ENCODE peak calls at places on chromosomes 1 and 21, in nine cellular contexts. One of them, this sample, is unnamed. For H3K36me3, the result is how much of the 10 kb centered on the place peaks cover.

GRCh38 chr1:18501833-18502232 is 21.1 kb downstream of the KLHDC7A start:
- DNase-seq in pancreas: no peak
- DNase-seq in uterus: no peak
- DNase-seq in cardiac muscle cell: no peak
- DNase-seq in mesendoderm: no peak
- DNase-seq in naive thymus-derived CD4-positive, alpha-beta T cell: no peak
- DNase-seq in IMR-90: no peak
- DNase-seq in psoas muscle: no peak
- DNase-seq in astrocyte: no peak
- DNase-seq in this sample: no peak

GRCh38 chr1:186864296-186864695 is 35.5 kb downstream of the PLA2G4A start:
- DNase-seq in pancreas: no peak
- DNase-seq in uterus: no peak
- DNase-seq in cardiac muscle cell: no peak
- DNase-seq in mesendoderm: no peak
- DNase-seq in naive thymus-derived CD4-positive, alpha-beta T cell: no peak
- DNase-seq in IMR-90: peak
- DNase-seq in psoas muscle: no peak
- DNase-seq in astrocyte: peak
- DNase-seq in this sample: no peak

GRCh38 chr1:184672013-184672726 is 82.5 kb downstream of the EDEM3 start:
- DNase-seq in pancreas: no peak
- DNase-seq in uterus: no peak
- DNase-seq in cardiac muscle cell: no peak
- DNase-seq in mesendoderm: no peak
- DNase-seq in naive thymus-derived CD4-positive, alpha-beta T cell: no peak
- DNase-seq in IMR-90: no peak
- DNase-seq in psoas muscle: no peak
- DNase-seq in astrocyte: no peak
- DNase-seq in this sample: no peak

GRCh38 chr1:33163621-33164071 is 18.2 kb downstream of the TRIM62 start:
- DNase-seq in pancreas: no peak
- DNase-seq in uterus: no peak
- DNase-seq in cardiac muscle cell: no peak
- DNase-seq in mesendoderm: peak
- DNase-seq in naive thymus-derived CD4-positive, alpha-beta T cell: no peak
- DNase-seq in IMR-90: peak
- DNase-seq in psoas muscle: no peak
- DNase-seq in astrocyte: peak
- DNase-seq in this sample: no peak

GRCh38 chr1:58982259-58982998 is 198.6 kb upstream of the JUN start:
- DNase-seq in pancreas: peak
- DNase-seq in uterus: no peak
- DNase-seq in cardiac muscle cell: no peak
- DNase-seq in mesendoderm: peak
- DNase-seq in naive thymus-derived CD4-positive, alpha-beta T cell: no peak
- DNase-seq in IMR-90: no peak
- DNase-seq in psoas muscle: peak
- DNase-seq in astrocyte: no peak
- DNase-seq in this sample: no peak

GRCh38 chr1:59007820-59008598 is 224.2 kb upstream of the JUN start:
- DNase-seq in pancreas: no peak
- DNase-seq in uterus: peak
- DNase-seq in cardiac muscle cell: no peak
- DNase-seq in mesendoderm: no peak
- DNase-seq in naive thymus-derived CD4-positive, alpha-beta T cell: no peak
- DNase-seq in IMR-90: peak
- DNase-seq in psoas muscle: no peak
- DNase-seq in astrocyte: peak
- DNase-seq in this sample: no peak

GRCh38 chr1:59769412-59770095 is 45.2 kb upstream of the HOOK1 start:
- DNase-seq in pancreas: no peak
- DNase-seq in uterus: no peak
- DNase-seq in cardiac muscle cell: no peak
- DNase-seq in mesendoderm: peak
- DNase-seq in naive thymus-derived CD4-positive, alpha-beta T cell: no peak
- DNase-seq in IMR-90: no peak
- DNase-seq in psoas muscle: no peak
- DNase-seq in astrocyte: no peak
- DNase-seq in this sample: no peak

GRCh38 chr1:166925791-166926483 is 49.4 kb downstream of the ILDR2 start:
- DNase-seq in pancreas: no peak
- DNase-seq in uterus: no peak
- DNase-seq in cardiac muscle cell: peak
- DNase-seq in mesendoderm: peak
- DNase-seq in naive thymus-derived CD4-positive, alpha-beta T cell: no peak
- DNase-seq in IMR-90: peak
- DNase-seq in psoas muscle: no peak
- DNase-seq in astrocyte: peak
- DNase-seq in this sample: no peak

GRCh38 chr1:92065042-92065441 is 10.2 kb downstream of the SETSIP start:
- DNase-seq in pancreas: no peak
- DNase-seq in uterus: no peak
- DNase-seq in cardiac muscle cell: no peak
- DNase-seq in mesendoderm: peak
- DNase-seq in naive thymus-derived CD4-positive, alpha-beta T cell: no peak
- DNase-seq in IMR-90: no peak
- DNase-seq in psoas muscle: no peak
- DNase-seq in astrocyte: no peak
- DNase-seq in this sample: no peak

GRCh38 chr1:17204546-17205440 is at the start of gene PADI1:
- DNase-seq in pancreas: no peak
- DNase-seq in uterus: no peak
- DNase-seq in cardiac muscle cell: no peak
- DNase-seq in mesendoderm: no peak
- DNase-seq in naive thymus-derived CD4-positive, alpha-beta T cell: no peak
- DNase-seq in IMR-90: no peak
- DNase-seq in psoas muscle: no peak
- DNase-seq in astrocyte: no peak
- DNase-seq in this sample: no peak

GRCh38 chr1:233459968-233460367 is 132.4 kb downstream of the MAP3K21 start:
- DNase-seq in pancreas: no peak
- DNase-seq in uterus: no peak
- DNase-seq in cardiac muscle cell: peak
- DNase-seq in mesendoderm: peak
- DNase-seq in naive thymus-derived CD4-positive, alpha-beta T cell: no peak
- DNase-seq in IMR-90: no peak
- DNase-seq in psoas muscle: no peak
- DNase-seq in astrocyte: peak
- DNase-seq in this sample: no peak

GRCh38 chr1:29506678-29507225 is 270.4 kb downstream of the PTPRU start:
- DNase-seq in pancreas: no peak
- DNase-seq in uterus: no peak
- DNase-seq in cardiac muscle cell: no peak
- DNase-seq in mesendoderm: no peak
- DNase-seq in naive thymus-derived CD4-positive, alpha-beta T cell: no peak
- DNase-seq in IMR-90: no peak
- DNase-seq in psoas muscle: no peak
- DNase-seq in astrocyte: no peak
- DNase-seq in this sample: no peak

GRCh38 chr1:11806307-11806936 is 431 bp downstream of the CLCN6 start:
- DNase-seq in pancreas: no peak
- DNase-seq in uterus: no peak
- DNase-seq in cardiac muscle cell: no peak
- DNase-seq in mesendoderm: peak
- DNase-seq in naive thymus-derived CD4-positive, alpha-beta T cell: no peak
- DNase-seq in IMR-90: peak
- DNase-seq in psoas muscle: no peak
- DNase-seq in astrocyte: peak
- DNase-seq in this sample: no peak

GRCh38 chr1:181485276-181486097 is 2.2 kb downstream of the CACNA1E start:
- DNase-seq in pancreas: peak
- DNase-seq in uterus: no peak
- DNase-seq in cardiac muscle cell: peak
- DNase-seq in mesendoderm: peak
- DNase-seq in naive thymus-derived CD4-positive, alpha-beta T cell: peak
- DNase-seq in IMR-90: no peak
- DNase-seq in psoas muscle: no peak
- DNase-seq in astrocyte: no peak
- DNase-seq in this sample: no peak
- H3K4me3 ChIP-seq in pancreas: no peak
- H3K4me3 ChIP-seq in uterus: no peak
- H3K4me3 ChIP-seq in cardiac muscle cell: no peak
- H3K4me3 ChIP-seq in mesendoderm: no peak
- H3K4me3 ChIP-seq in naive thymus-derived CD4-positive, alpha-beta T cell: no peak
- H3K4me3 ChIP-seq in IMR-90: no peak
- H3K4me3 ChIP-seq in psoas muscle: no peak
- H3K4me3 ChIP-seq in astrocyte: no peak
- H3K4me3 ChIP-seq in this sample: no peak

DNA sequence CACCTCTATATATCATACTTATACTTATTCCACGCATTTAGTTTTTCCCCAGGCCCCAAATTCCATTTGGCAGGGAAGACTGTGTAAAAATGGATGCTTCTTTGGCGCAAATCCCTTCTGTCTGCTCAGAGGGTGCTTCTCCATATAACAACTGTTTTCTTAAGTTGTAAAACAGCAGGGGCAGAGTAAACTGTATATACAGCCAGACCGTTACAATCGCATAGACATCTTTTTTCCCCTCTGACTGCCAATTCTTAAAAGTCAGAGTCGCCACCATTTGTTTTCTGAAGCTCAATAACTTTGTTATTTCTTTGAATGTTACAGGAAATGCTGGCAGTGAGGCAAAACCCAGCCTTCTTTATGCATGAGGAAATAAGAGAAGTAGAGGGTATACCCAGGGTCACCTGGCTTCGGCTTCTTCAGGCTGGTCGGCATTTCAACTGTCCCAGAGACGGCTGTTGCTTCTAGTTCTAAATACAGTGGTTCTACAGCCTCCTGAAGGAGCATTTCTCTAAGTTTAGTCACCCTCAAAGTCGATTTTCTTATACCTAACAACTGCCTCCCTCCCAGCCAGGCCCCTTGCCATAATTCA is 188.4 kb downstream of the CLIC6 start:
- DNase-seq in pancreas: no peak
- DNase-seq in uterus: no peak
- DNase-seq in cardiac muscle cell: no peak
- DNase-seq in mesendoderm: no peak
- DNase-seq in naive thymus-derived CD4-positive, alpha-beta T cell: no peak
- DNase-seq in IMR-90: no peak
- DNase-seq in psoas muscle: no peak
- DNase-seq in astrocyte: no peak
- DNase-seq in this sample: no peak
- H3K36me3 ChIP-seq in pancreas: under half
- H3K36me3 ChIP-seq in uterus: under half
- H3K36me3 ChIP-seq in cardiac muscle cell: under half
- H3K36me3 ChIP-seq in mesendoderm: under half
- H3K36me3 ChIP-seq in naive thymus-derived CD4-positive, alpha-beta T cell: under half
- H3K36me3 ChIP-seq in IMR-90: half or more
- H3K36me3 ChIP-seq in psoas muscle: under half
- H3K36me3 ChIP-seq in astrocyte: half or more
- H3K36me3 ChIP-seq in this sample: half or more

GRCh38 chr1:150280138-150280707 is 2.1 kb upstream of the CIART start:
- DNase-seq in pancreas: no peak
- DNase-seq in uterus: no peak
- DNase-seq in cardiac muscle cell: no peak
- DNase-seq in mesendoderm: no peak
- DNase-seq in naive thymus-derived CD4-positive, alpha-beta T cell: no peak
- DNase-seq in IMR-90: no peak
- DNase-seq in psoas muscle: no peak
- DNase-seq in astrocyte: no peak
- DNase-seq in this sample: no peak

GRCh38 chr1:150281758-150282557 is at the start of gene CIART:
- DNase-seq in pancreas: peak
- DNase-seq in uterus: peak
- DNase-seq in cardiac muscle cell: peak
- DNase-seq in mesendoderm: peak
- DNase-seq in naive thymus-derived CD4-positive, alpha-beta T cell: peak
- DNase-seq in IMR-90: peak
- DNase-seq in psoas muscle: peak
- DNase-seq in astrocyte: peak
- DNase-seq in this sample: peak

GRCh38 chr1:150282558-150282958 is 204 bp downstream of the CIART start:
- DNase-seq in pancreas: peak
- DNase-seq in uterus: no peak
- DNase-seq in cardiac muscle cell: no peak
- DNase-seq in mesendoderm: no peak
- DNase-seq in naive thymus-derived CD4-positive, alpha-beta T cell: no peak
- DNase-seq in IMR-90: peak
- DNase-seq in psoas muscle: no peak
- DNase-seq in astrocyte: no peak
- DNase-seq in this sample: no peak

GRCh38 chr1:150281221-150281757 is 1.1 kb upstream of the CIART start:
- DNase-seq in pancreas: no peak
- DNase-seq in uterus: peak
- DNase-seq in cardiac muscle cell: peak
- DNase-seq in mesendoderm: peak
- DNase-seq in naive thymus-derived CD4-positive, alpha-beta T cell: peak
- DNase-seq in IMR-90: peak
- DNase-seq in psoas muscle: peak
- DNase-seq in astrocyte: peak
- DNase-seq in this sample: peak

GRCh38 chr1:150283260-150283659 is 906 bp downstream of the CIART start:
- DNase-seq in pancreas: no peak
- DNase-seq in uterus: no peak
- DNase-seq in cardiac muscle cell: no peak
- DNase-seq in mesendoderm: no peak
- DNase-seq in naive thymus-derived CD4-positive, alpha-beta T cell: no peak
- DNase-seq in IMR-90: no peak
- DNase-seq in psoas muscle: no peak
- DNase-seq in astrocyte: no peak
- DNase-seq in this sample: no peak
- H3K4me3 ChIP-seq in pancreas: peak
- H3K4me3 ChIP-seq in uterus: peak
- H3K4me3 ChIP-seq in cardiac muscle cell: peak
- H3K4me3 ChIP-seq in mesendoderm: no peak
- H3K4me3 ChIP-seq in naive thymus-derived CD4-positive, alpha-beta T cell: no peak
- H3K4me3 ChIP-seq in IMR-90: peak
- H3K4me3 ChIP-seq in psoas muscle: peak
- H3K4me3 ChIP-seq in astrocyte: peak
- H3K4me3 ChIP-seq in this sample: no peak

GRCh38 chr1:9737716-9738115 is 86.0 kb downstream of the CLSTN1 start:
- DNase-seq in pancreas: no peak
- DNase-seq in uterus: no peak
- DNase-seq in cardiac muscle cell: no peak
- DNase-seq in mesendoderm: no peak
- DNase-seq in naive thymus-derived CD4-positive, alpha-beta T cell: no peak
- DNase-seq in IMR-90: no peak
- DNase-seq in psoas muscle: no peak
- DNase-seq in astrocyte: no peak
- DNase-seq in this sample: no peak

GRCh38 chr1:9735800-9736199 is 84.3 kb downstream of the PIK3CD start:
- DNase-seq in pancreas: no peak
- DNase-seq in uterus: no peak
- DNase-seq in cardiac muscle cell: no peak
- DNase-seq in mesendoderm: no peak
- DNase-seq in naive thymus-derived CD4-positive, alpha-beta T cell: no peak
- DNase-seq in IMR-90: no peak
- DNase-seq in psoas muscle: no peak
- DNase-seq in astrocyte: no peak
- DNase-seq in this sample: no peak

GRCh38 chr1:9733160-9733789 is 81.7 kb downstream of the PIK3CD start:
- DNase-seq in pancreas: no peak
- DNase-seq in uterus: no peak
- DNase-seq in cardiac muscle cell: no peak
- DNase-seq in mesendoderm: no peak
- DNase-seq in naive thymus-derived CD4-positive, alpha-beta T cell: no peak
- DNase-seq in IMR-90: no peak
- DNase-seq in psoas muscle: no peak
- DNase-seq in astrocyte: no peak
- DNase-seq in this sample: no peak

GRCh38 chr1:9736241-9736640 is 84.7 kb downstream of the PIK3CD start:
- DNase-seq in pancreas: no peak
- DNase-seq in uterus: no peak
- DNase-seq in cardiac muscle cell: no peak
- DNase-seq in mesendoderm: no peak
- DNase-seq in naive thymus-derived CD4-positive, alpha-beta T cell: no peak
- DNase-seq in IMR-90: no peak
- DNase-seq in psoas muscle: no peak
- DNase-seq in astrocyte: no peak
- DNase-seq in this sample: no peak

GRCh38 chr1:9737057-9737456 is 85.5 kb downstream of the PIK3CD start:
- DNase-seq in pancreas: no peak
- DNase-seq in uterus: no peak
- DNase-seq in cardiac muscle cell: no peak
- DNase-seq in mesendoderm: no peak
- DNase-seq in naive thymus-derived CD4-positive, alpha-beta T cell: no peak
- DNase-seq in IMR-90: no peak
- DNase-seq in psoas muscle: no peak
- DNase-seq in astrocyte: no peak
- DNase-seq in this sample: no peak
- H3K36me3 ChIP-seq in pancreas: half or more
- H3K36me3 ChIP-seq in uterus: under half
- H3K36me3 ChIP-seq in cardiac muscle cell: half or more
- H3K36me3 ChIP-seq in mesendoderm: under half
- H3K36me3 ChIP-seq in naive thymus-derived CD4-positive, alpha-beta T cell: under half
- H3K36me3 ChIP-seq in IMR-90: half or more
- H3K36me3 ChIP-seq in psoas muscle: under half
- H3K36me3 ChIP-seq in astrocyte: under half
- H3K36me3 ChIP-seq in this sample: half or more